ENCODE peak calls at places on chromosomes 12 and 14, in eight cellular contexts. One of them, this sample, is unnamed.

GRCh38 chr12:88638956-88639355 is 58.7 kb upstream of the KITLG start:
- DNase-seq in EH: peak
- DNase-seq in activated T-cell treated with anti-CD3 and anti-CD28 coated beads, Interleukin-2, amount 50 U/mL, for 72 hours: no peak
- DNase-seq in stimulated activated CD8-positive, alpha-beta memory T cell treated with anti-CD3 and anti-CD28 coated beads, Interleukin-4, amount 100 ng/mL, for 24 hours: no peak
- DNase-seq in NCI-H69: no peak
- DNase-seq in stimulated activated CD4-positive, alpha-beta T cell treated with anti-CD3 and anti-CD28 coated beads, Interleukin-2, amount 100 ng/mL, for 48 hours: no peak
- DNase-seq in amniotic stem cell: no peak
- DNase-seq in WTC11: no peak
- DNase-seq in this sample: no peak

GRCh38 chr14:78835052-78835451 is 664.9 kb downstream of the NRXN3 start:
- DNase-seq in EH: no peak
- DNase-seq in activated T-cell treated with anti-CD3 and anti-CD28 coated beads, Interleukin-2, amount 50 U/mL, for 72 hours: no peak
- DNase-seq in stimulated activated CD8-positive, alpha-beta memory T cell treated with anti-CD3 and anti-CD28 coated beads, Interleukin-4, amount 100 ng/mL, for 24 hours: no peak
- DNase-seq in NCI-H69: peak
- DNase-seq in stimulated activated CD4-positive, alpha-beta T cell treated with anti-CD3 and anti-CD28 coated beads, Interleukin-2, amount 100 ng/mL, for 48 hours: no peak
- DNase-seq in amniotic stem cell: no peak
- DNase-seq in WTC11: no peak
- DNase-seq in this sample: no peak

GRCh38 chr14:33404964-33405574 is 466.4 kb downstream of the NPAS3 start:
- DNase-seq in EH: no peak
- DNase-seq in activated T-cell treated with anti-CD3 and anti-CD28 coated beads, Interleukin-2, amount 50 U/mL, for 72 hours: no peak
- DNase-seq in stimulated activated CD8-positive, alpha-beta memory T cell treated with anti-CD3 and anti-CD28 coated beads, Interleukin-4, amount 100 ng/mL, for 24 hours: no peak
- DNase-seq in NCI-H69: no peak
- DNase-seq in stimulated activated CD4-positive, alpha-beta T cell treated with anti-CD3 and anti-CD28 coated beads, Interleukin-2, amount 100 ng/mL, for 48 hours: no peak
- DNase-seq in amniotic stem cell: no peak
- DNase-seq in WTC11: peak
- DNase-seq in this sample: no peak

GRCh38 chr14:73250317-73250713 is 13.0 kb downstream of the PAPLN start:
- DNase-seq in EH: no peak
- DNase-seq in activated T-cell treated with anti-CD3 and anti-CD28 coated beads, Interleukin-2, amount 50 U/mL, for 72 hours: no peak
- DNase-seq in stimulated activated CD8-positive, alpha-beta memory T cell treated with anti-CD3 and anti-CD28 coated beads, Interleukin-4, amount 100 ng/mL, for 24 hours: no peak
- DNase-seq in NCI-H69: no peak
- DNase-seq in stimulated activated CD4-positive, alpha-beta T cell treated with anti-CD3 and anti-CD28 coated beads, Interleukin-2, amount 100 ng/mL, for 48 hours: no peak
- DNase-seq in amniotic stem cell: no peak
- DNase-seq in WTC11: no peak
- DNase-seq in this sample: peak

GRCh38 chr12:2264622-2265306 is 212.0 kb downstream of the CACNA1C start:
- DNase-seq in EH: peak
- DNase-seq in activated T-cell treated with anti-CD3 and anti-CD28 coated beads, Interleukin-2, amount 50 U/mL, for 72 hours: no peak
- DNase-seq in stimulated activated CD8-positive, alpha-beta memory T cell treated with anti-CD3 and anti-CD28 coated beads, Interleukin-4, amount 100 ng/mL, for 24 hours: no peak
- DNase-seq in NCI-H69: no peak
- DNase-seq in stimulated activated CD4-positive, alpha-beta T cell treated with anti-CD3 and anti-CD28 coated beads, Interleukin-2, amount 100 ng/mL, for 48 hours: no peak
- DNase-seq in amniotic stem cell: peak
- DNase-seq in WTC11: no peak
- DNase-seq in this sample: no peak

GRCh38 chr12:50059440-50060119 is 2.2 kb downstream of the ASIC1 start:
- DNase-seq in EH: peak
- DNase-seq in activated T-cell treated with anti-CD3 and anti-CD28 coated beads, Interleukin-2, amount 50 U/mL, for 72 hours: peak
- DNase-seq in stimulated activated CD8-positive, alpha-beta memory T cell treated with anti-CD3 and anti-CD28 coated beads, Interleukin-4, amount 100 ng/mL, for 24 hours: peak
- DNase-seq in NCI-H69: no peak
- DNase-seq in stimulated activated CD4-positive, alpha-beta T cell treated with anti-CD3 and anti-CD28 coated beads, Interleukin-2, amount 100 ng/mL, for 48 hours: peak
- DNase-seq in amniotic stem cell: no peak
- DNase-seq in WTC11: no peak
- DNase-seq in this sample: no peak

GRCh38 chr12:26281320-26281719 is 85.9 kb downstream of the SSPN start:
- DNase-seq in EH: peak
- DNase-seq in activated T-cell treated with anti-CD3 and anti-CD28 coated beads, Interleukin-2, amount 50 U/mL, for 72 hours: no peak
- DNase-seq in stimulated activated CD8-positive, alpha-beta memory T cell treated with anti-CD3 and anti-CD28 coated beads, Interleukin-4, amount 100 ng/mL, for 24 hours: no peak
- DNase-seq in NCI-H69: no peak
- DNase-seq in stimulated activated CD4-positive, alpha-beta T cell treated with anti-CD3 and anti-CD28 coated beads, Interleukin-2, amount 100 ng/mL, for 48 hours: no peak
- DNase-seq in amniotic stem cell: no peak
- DNase-seq in WTC11: no peak
- DNase-seq in this sample: no peak

GRCh38 chr12:113996026-113996425 is 29.9 kb upstream of the RBM19 start:
- DNase-seq in EH: peak
- DNase-seq in activated T-cell treated with anti-CD3 and anti-CD28 coated beads, Interleukin-2, amount 50 U/mL, for 72 hours: no peak
- DNase-seq in stimulated activated CD8-positive, alpha-beta memory T cell treated with anti-CD3 and anti-CD28 coated beads, Interleukin-4, amount 100 ng/mL, for 24 hours: no peak
- DNase-seq in NCI-H69: no peak
- DNase-seq in stimulated activated CD4-positive, alpha-beta T cell treated with anti-CD3 and anti-CD28 coated beads, Interleukin-2, amount 100 ng/mL, for 48 hours: no peak
- DNase-seq in amniotic stem cell: no peak
- DNase-seq in WTC11: peak
- DNase-seq in this sample: no peak

GRCh38 chr12:111406474-111407370 is 999 bp downstream of the SH2B3 start:
- DNase-seq in EH: no peak
- DNase-seq in activated T-cell treated with anti-CD3 and anti-CD28 coated beads, Interleukin-2, amount 50 U/mL, for 72 hours: peak
- DNase-seq in stimulated activated CD8-positive, alpha-beta memory T cell treated with anti-CD3 and anti-CD28 coated beads, Interleukin-4, amount 100 ng/mL, for 24 hours: peak
- DNase-seq in NCI-H69: no peak
- DNase-seq in stimulated activated CD4-positive, alpha-beta T cell treated with anti-CD3 and anti-CD28 coated beads, Interleukin-2, amount 100 ng/mL, for 48 hours: no peak
- DNase-seq in amniotic stem cell: no peak
- DNase-seq in WTC11: no peak
- DNase-seq in this sample: peak

GRCh38 chr14:54362759-54363437 is 33.9 kb upstream of the CDKN3 start:
- DNase-seq in EH: peak
- DNase-seq in activated T-cell treated with anti-CD3 and anti-CD28 coated beads, Interleukin-2, amount 50 U/mL, for 72 hours: no peak
- DNase-seq in stimulated activated CD8-positive, alpha-beta memory T cell treated with anti-CD3 and anti-CD28 coated beads, Interleukin-4, amount 100 ng/mL, for 24 hours: no peak
- DNase-seq in NCI-H69: peak
- DNase-seq in stimulated activated CD4-positive, alpha-beta T cell treated with anti-CD3 and anti-CD28 coated beads, Interleukin-2, amount 100 ng/mL, for 48 hours: no peak
- DNase-seq in amniotic stem cell: no peak
- DNase-seq in WTC11: no peak
- DNase-seq in this sample: no peak

GRCh38 chr12:57175428-57176138 is 28.2 kb upstream of the LRP1-AS start:
- DNase-seq in EH: peak
- DNase-seq in activated T-cell treated with anti-CD3 and anti-CD28 coated beads, Interleukin-2, amount 50 U/mL, for 72 hours: peak
- DNase-seq in stimulated activated CD8-positive, alpha-beta memory T cell treated with anti-CD3 and anti-CD28 coated beads, Interleukin-4, amount 100 ng/mL, for 24 hours: peak
- DNase-seq in NCI-H69: peak
- DNase-seq in stimulated activated CD4-positive, alpha-beta T cell treated with anti-CD3 and anti-CD28 coated beads, Interleukin-2, amount 100 ng/mL, for 48 hours: peak
- DNase-seq in amniotic stem cell: peak
- DNase-seq in WTC11: peak
- DNase-seq in this sample: peak

GRCh38 chr14:61089126-61089750 is 108.2 kb downstream of the SLC38A6 start:
- DNase-seq in EH: no peak
- DNase-seq in activated T-cell treated with anti-CD3 and anti-CD28 coated beads, Interleukin-2, amount 50 U/mL, for 72 hours: no peak
- DNase-seq in stimulated activated CD8-positive, alpha-beta memory T cell treated with anti-CD3 and anti-CD28 coated beads, Interleukin-4, amount 100 ng/mL, for 24 hours: no peak
- DNase-seq in NCI-H69: peak
- DNase-seq in stimulated activated CD4-positive, alpha-beta T cell treated with anti-CD3 and anti-CD28 coated beads, Interleukin-2, amount 100 ng/mL, for 48 hours: no peak
- DNase-seq in amniotic stem cell: no peak
- DNase-seq in WTC11: no peak
- DNase-seq in this sample: no peak

This sample was measured in right lobe of liver.